ENCODE peak calls at places on chromosomes 16 and 17, in five cellular contexts. One of them, this sample, is unnamed.

GRCh38 chr17:42116705-42117396 is 4.3 kb downstream of the KAT2A start:
- DNase-seq in memory B cell: peak
- DNase-seq in A549: peak
- DNase-seq in HTR-8/SVneo: peak
- DNase-seq in ACHN: peak
- DNase-seq in this sample: peak

GRCh38 chr16:27242868-27243590 is 25.5 kb downstream of the NSMCE1 start:
- DNase-seq in memory B cell: no peak
- DNase-seq in A549: peak
- DNase-seq in HTR-8/SVneo: peak
- DNase-seq in ACHN: peak
- DNase-seq in this sample: no peak

GRCh38 chr17:19369846-19370492 is 7.4 kb upstream of the B9D1 start:
- DNase-seq in memory B cell: no peak
- DNase-seq in A549: no peak
- DNase-seq in HTR-8/SVneo: no peak
- DNase-seq in ACHN: no peak
- DNase-seq in this sample: no peak

GRCh38 chr17:50636145-50636803 is 1.6 kb downstream of the ABCC3 start:
- DNase-seq in memory B cell: no peak
- DNase-seq in A549: peak
- DNase-seq in HTR-8/SVneo: no peak
- DNase-seq in ACHN: no peak
- DNase-seq in this sample: no peak

GRCh38 chr17:82732118-82732743 is 3.2 kb upstream of the FN3K start:
- DNase-seq in memory B cell: no peak
- DNase-seq in A549: no peak
- DNase-seq in HTR-8/SVneo: no peak
- DNase-seq in ACHN: no peak
- DNase-seq in this sample: no peak

GRCh38 chr17:43855061-43855460 is 8.1 kb downstream of the CD300LG start:
- DNase-seq in memory B cell: no peak
- DNase-seq in A549: no peak
- DNase-seq in HTR-8/SVneo: no peak
- DNase-seq in ACHN: no peak
- DNase-seq in this sample: no peak

GRCh38 chr16:84443166-84443802 is 61.2 kb downstream of the MEAK7 start:
- DNase-seq in memory B cell: no peak
- DNase-seq in A549: no peak
- DNase-seq in HTR-8/SVneo: no peak
- DNase-seq in ACHN: no peak
- DNase-seq in this sample: no peak

GRCh38 chr16:3131755-3132377 is 3.0 kb upstream of the ZNF213 start:
- DNase-seq in memory B cell: no peak
- DNase-seq in A549: peak
- DNase-seq in HTR-8/SVneo: no peak
- DNase-seq in ACHN: peak
- DNase-seq in this sample: peak

GRCh38 chr16:3283525-3284447 is 495 bp downstream of the ZNF263 start:
- DNase-seq in memory B cell: no peak
- DNase-seq in A549: no peak
- DNase-seq in HTR-8/SVneo: no peak
- DNase-seq in ACHN: no peak
- DNase-seq in this sample: peak

GRCh38 chr17:64777413-64778101 is 115.5 kb upstream of the SMURF2 start:
- DNase-seq in memory B cell: peak
- DNase-seq in A549: no peak
- DNase-seq in HTR-8/SVneo: no peak
- DNase-seq in ACHN: no peak
- DNase-seq in this sample: no peak

GRCh38 chr16:31471875-31472558 is at the start of gene TGFB1I1:
- DNase-seq in memory B cell: no peak
- DNase-seq in A549: peak
- DNase-seq in HTR-8/SVneo: peak
- DNase-seq in ACHN: peak
- DNase-seq in this sample: peak

GRCh38 chr16:86994215-86994614 is 323.0 kb downstream of the C16orf95 start:
- DNase-seq in memory B cell: no peak
- DNase-seq in A549: no peak
- DNase-seq in HTR-8/SVneo: no peak
- DNase-seq in ACHN: no peak
- DNase-seq in this sample: no peak